ENCODE peak calls at places on chromosomes 5 and 9, in ten cellular contexts. One of them, this sample, is unnamed.

GRCh38 chr5:169300468-169301385 is at the start of gene SLIT3:
- DNase-seq in BJ: peak; percentile 33
- DNase-seq in coronary artery: peak; percentile 94
- DNase-seq in iPS DF 6.9: peak; percentile 57
- DNase-seq in astrocyte of the hippocampus: peak; percentile 95
- DNase-seq in GOT3: peak; percentile 59
- DNase-seq in midbrain: no peak
- DNase-seq in SK-MEL-5: peak; percentile 58
- DNase-seq in GM12864: no peak
- DNase-seq in activated CD4-positive, alpha-beta T cell treated with anti-CD3 and anti-CD28 coated beads, Interleukin-2, amount 50 U/mL, for 4 hours: no peak
- DNase-seq in this sample: no peak

GRCh38 chr9:127437497-127438264 is 13.5 kb downstream of the ZNF79 start:
- DNase-seq in BJ: no peak
- DNase-seq in midbrain: no peak
- DNase-seq in astrocyte of the hippocampus: no peak
- DNase-seq in activated CD4-positive, alpha-beta T cell treated with anti-CD3 and anti-CD28 coated beads, Interleukin-2, amount 50 U/mL, for 4 hours: no peak
- DNase-seq in GOT3: no peak
- DNase-seq in coronary artery: no peak
- DNase-seq in SK-MEL-5: peak; percentile 14
- DNase-seq in GM12864: no peak
- DNase-seq in iPS DF 6.9: no peak
- DNase-seq in this sample: no peak

GRCh38 chr9:131203438-131204219 is 72.7 kb downstream of the FAM78A start:
- DNase-seq in BJ: no peak
- DNase-seq in midbrain: no peak
- DNase-seq in astrocyte of the hippocampus: no peak
- DNase-seq in iPS DF 6.9: no peak
- DNase-seq in coronary artery: no peak
- DNase-seq in GOT3: no peak
- DNase-seq in SK-MEL-5: peak; percentile 20
- DNase-seq in GM12864: no peak
- DNase-seq in activated CD4-positive, alpha-beta T cell treated with anti-CD3 and anti-CD28 coated beads, Interleukin-2, amount 50 U/mL, for 4 hours: no peak
- DNase-seq in this sample: no peak

GRCh38 chr9:119003882-119004617 is 365.2 kb downstream of the BRINP1 start:
- DNase-seq in midbrain: no peak
- DNase-seq in BJ: no peak
- DNase-seq in coronary artery: no peak
- DNase-seq in SK-MEL-5: no peak
- DNase-seq in activated CD4-positive, alpha-beta T cell treated with anti-CD3 and anti-CD28 coated beads, Interleukin-2, amount 50 U/mL, for 4 hours: no peak
- DNase-seq in astrocyte of the hippocampus: no peak
- DNase-seq in GOT3: no peak
- DNase-seq in GM12864: no peak
- DNase-seq in iPS DF 6.9: no peak
- DNase-seq in this sample: no peak

GRCh38 chr9:97809666-97810344 is 43.2 kb upstream of the FOXE1 start:
- DNase-seq in GM12864: no peak
- DNase-seq in iPS DF 6.9: no peak
- DNase-seq in astrocyte of the hippocampus: no peak
- DNase-seq in activated CD4-positive, alpha-beta T cell treated with anti-CD3 and anti-CD28 coated beads, Interleukin-2, amount 50 U/mL, for 4 hours: no peak
- DNase-seq in SK-MEL-5: no peak
- DNase-seq in GOT3: no peak
- DNase-seq in midbrain: no peak
- DNase-seq in BJ: no peak
- DNase-seq in coronary artery: no peak
- DNase-seq in this sample: no peak

GRCh38 chr5:178293400-178293799 is 60.8 kb upstream of the PHYKPL start:
- DNase-seq in GOT3: no peak
- DNase-seq in BJ: no peak
- DNase-seq in SK-MEL-5: no peak
- DNase-seq in midbrain: no peak
- DNase-seq in astrocyte of the hippocampus: no peak
- DNase-seq in coronary artery: peak; percentile 56
- DNase-seq in GM12864: no peak
- DNase-seq in iPS DF 6.9: no peak
- DNase-seq in activated CD4-positive, alpha-beta T cell treated with anti-CD3 and anti-CD28 coated beads, Interleukin-2, amount 50 U/mL, for 4 hours: no peak
- DNase-seq in this sample: no peak

GRCh38 chr5:16596541-16596940 is 20.3 kb downstream of the RETREG1 start:
- DNase-seq in GM12864: no peak
- DNase-seq in coronary artery: no peak
- DNase-seq in SK-MEL-5: peak; percentile 67
- DNase-seq in BJ: peak; percentile 9
- DNase-seq in midbrain: peak; percentile 32
- DNase-seq in iPS DF 6.9: no peak
- DNase-seq in activated CD4-positive, alpha-beta T cell treated with anti-CD3 and anti-CD28 coated beads, Interleukin-2, amount 50 U/mL, for 4 hours: no peak
- DNase-seq in GOT3: no peak
- DNase-seq in astrocyte of the hippocampus: peak; percentile 91
- DNase-seq in this sample: no peak

GRCh38 chr5:137122075-137122474 is 377.1 kb downstream of the SPOCK1 start:
- DNase-seq in coronary artery: peak; percentile 36
- DNase-seq in iPS DF 6.9: no peak
- DNase-seq in GM12864: no peak
- DNase-seq in GOT3: no peak
- DNase-seq in activated CD4-positive, alpha-beta T cell treated with anti-CD3 and anti-CD28 coated beads, Interleukin-2, amount 50 U/mL, for 4 hours: no peak
- DNase-seq in BJ: no peak
- DNase-seq in SK-MEL-5: no peak
- DNase-seq in astrocyte of the hippocampus: peak; percentile 34
- DNase-seq in midbrain: no peak
- DNase-seq in this sample: no peak

GRCh38 chr5:93632327-93632726 is 49.3 kb downstream of the NR2F1 start:
- DNase-seq in activated CD4-positive, alpha-beta T cell treated with anti-CD3 and anti-CD28 coated beads, Interleukin-2, amount 50 U/mL, for 4 hours: no peak
- DNase-seq in GM12864: no peak
- DNase-seq in astrocyte of the hippocampus: no peak
- DNase-seq in SK-MEL-5: no peak
- DNase-seq in BJ: no peak
- DNase-seq in coronary artery: no peak
- DNase-seq in GOT3: no peak
- DNase-seq in iPS DF 6.9: no peak
- DNase-seq in midbrain: no peak
- DNase-seq in this sample: no peak

GRCh38 chr5:41754857-41755256 is 115.4 kb downstream of the OXCT1 start:
- DNase-seq in GM12864: no peak
- DNase-seq in midbrain: no peak
- DNase-seq in astrocyte of the hippocampus: no peak
- DNase-seq in coronary artery: no peak
- DNase-seq in GOT3: no peak
- DNase-seq in iPS DF 6.9: no peak
- DNase-seq in SK-MEL-5: peak; percentile 63
- DNase-seq in BJ: no peak
- DNase-seq in activated CD4-positive, alpha-beta T cell treated with anti-CD3 and anti-CD28 coated beads, Interleukin-2, amount 50 U/mL, for 4 hours: no peak
- DNase-seq in this sample: no peak

GRCh38 chr9:90251311-90251710 is 391.3 kb downstream of the DIRAS2 start:
- DNase-seq in astrocyte of the hippocampus: no peak
- DNase-seq in iPS DF 6.9: no peak
- DNase-seq in GOT3: no peak
- DNase-seq in coronary artery: no peak
- DNase-seq in SK-MEL-5: no peak
- DNase-seq in GM12864: no peak
- DNase-seq in BJ: no peak
- DNase-seq in activated CD4-positive, alpha-beta T cell treated with anti-CD3 and anti-CD28 coated beads, Interleukin-2, amount 50 U/mL, for 4 hours: no peak
- DNase-seq in midbrain: no peak
- DNase-seq in this sample: no peak

GRCh38 chr9:91423785-91424402 is at the start of gene NFIL3:
- DNase-seq in midbrain: peak; percentile 84
- DNase-seq in GM12864: no peak
- DNase-seq in activated CD4-positive, alpha-beta T cell treated with anti-CD3 and anti-CD28 coated beads, Interleukin-2, amount 50 U/mL, for 4 hours: peak; percentile 49
- DNase-seq in SK-MEL-5: peak; percentile 71
- DNase-seq in astrocyte of the hippocampus: peak; percentile 94
- DNase-seq in BJ: no peak
- DNase-seq in GOT3: no peak
- DNase-seq in iPS DF 6.9: no peak
- DNase-seq in coronary artery: peak; percentile 90
- DNase-seq in this sample: peak; percentile 14

This sample was measured in activated naive CD8-positive, alpha-beta T cell treated with anti-CD3 and anti-CD28 coated beads, Interleukin-2, amount 50 U/mL, for 16 hours.